ENCODE peak calls at places on chromosomes 6 and 20, in four cellular contexts. T is cardiac septum, C is ELR, G is stomach. U is an unnamed sample.

GRCh38 chr6:44237813-44238433 is 9.0 kb upstream of the HSP90AB1 start:
- DNase-seq in T (peak; percentile 93), C (peak; percentile 79), G (peak; percentile 79), U (peak; percentile 85)

GRCh38 chr6:163579880-163580295 is 165.4 kb downstream of the QKI start:
- DNase-seq in T (no peak), C (no peak), G (no peak), U (no peak)

GRCh38 chr6:28757429-28758045 is 166.2 kb downstream of the TRIM27 start:
- DNase-seq in T (no peak), C (no peak), G (no peak), U (no peak)

GRCh38 chr6:32679501-32679900 is 13.0 kb upstream of the HLA-DQB1 start:
- DNase-seq in T (no peak), C (no peak), G (no peak), U (no peak)

GRCh38 chr20:14445310-14445709 is 107.9 kb upstream of the FLRT3 start:
- DNase-seq in T (no peak), C (peak; percentile 75), G (no peak), U (no peak)

GRCh38 chr6:157659536-157660271 is 163.3 kb upstream of the SNX9 start:
- DNase-seq in T (peak; percentile 68), C (no peak), G (no peak), U (no peak)

GRCh38 chr6:22214314-22214713 is 82.5 kb downstream of the PRL start:
- DNase-seq in T (no peak), C (no peak), G (no peak), U (no peak)

GRCh38 chr6:2744206-2744771 is 6.4 kb downstream of the MYLK4 start:
- DNase-seq in T (no peak), C (peak; percentile 33), G (peak; percentile 42), U (no peak)

GRCh38 chr20:11260611-11261010 is 586.8 kb upstream of the JAG1 start:
- DNase-seq in T (no peak), C (no peak), G (no peak), U (no peak)

GRCh38 chr6:42260424-42260888 is 42.8 kb upstream of the MRPS10 start:
- DNase-seq in T (no peak), C (no peak), G (no peak), U (no peak)

GRCh38 chr20:52410182-52410647 is 218.6 kb upstream of the ZFP64 start:
- DNase-seq in T (no peak), C (no peak), G (no peak), U (no peak)

GRCh38 chr6:160445130-160445529 is 97.0 kb downstream of the SLC22A3 start:
- DNase-seq in T (no peak), C (no peak), G (no peak), U (no peak)

GRCh38 chr20:49446808-49447207 is 35.7 kb downstream of the KCNB1 start:
- DNase-seq in T (peak; percentile 84), C (no peak), G (peak; percentile 27), U (peak; percentile 69)

GRCh38 chr6:158849899-158850806 is 31.0 kb upstream of the EZR start:
- DNase-seq in T (no peak), C (peak; percentile 99), G (peak; percentile 54), U (peak; percentile 65)

GRCh38 chr6:151690303-151690702 is 117.2 kb upstream of the ESR1 start:
- DNase-seq in T (no peak), C (no peak), G (no peak), U (no peak)

GRCh38 chr20:33569290-33570094 is 79.6 kb downstream of the CBFA2T2 start:
- DNase-seq in T (no peak), C (no peak), G (no peak), U (no peak)

GRCh38 chr6:52910091-52910490 is 593 bp upstream of the GSTA3 start:
- DNase-seq in T (no peak), C (no peak), G (no peak), U (no peak)

GRCh38 chr6:6052216-6052615 is 45.5 kb upstream of the NRN1 start:
- DNase-seq in T (no peak), C (no peak), G (no peak), U (no peak)

GRCh38 chr6:163949367-163949766 is 534.8 kb downstream of the QKI start:
- DNase-seq in T (no peak), C (no peak), G (no peak), U (no peak)

GRCh38 chr20:59728722-59729430 is 124.5 kb downstream of the PHACTR3 start:
- DNase-seq in T (no peak), C (no peak), G (no peak), U (no peak)

GRCh38 chr6:146028835-146029572 is at the start of gene GRM1:
- DNase-seq in T (no peak), C (no peak), G (no peak), U (peak; percentile 5)

GRCh38 chr6:44504321-44504761 is 116.8 kb downstream of the CDC5L start:
- DNase-seq in T (no peak), C (no peak), G (no peak), U (no peak)

GRCh38 chr6:86526238-86526637 is 411.1 kb upstream of the HTR1E start:
- DNase-seq in T (no peak), C (no peak), G (no peak), U (no peak)

GRCh38 chr20:50645253-50646068 is 45.9 kb downstream of the RIPOR3 start:
- DNase-seq in T (peak; percentile 78), C (peak; percentile 100), G (peak; percentile 68), U (peak; percentile 71)

GRCh38 chr6:15793288-15793687 is 130.5 kb upstream of the DTNBP1 start:
- DNase-seq in T (no peak), C (peak; percentile 70), G (no peak), U (no peak)

GRCh38 chr20:48203252-48203651 is 418.0 kb upstream of the SULF2 start:
- DNase-seq in T (no peak), C (no peak), G (no peak), U (no peak)

GRCh38 chr6:46170357-46171289 is at the start of gene ENPP5:
- DNase-seq in T (peak; percentile 90), C (no peak), G (peak; percentile 89), U (peak; percentile 91)

GRCh38 chr20:709421-709820 is 33.8 kb upstream of the SCRT2 start:
- DNase-seq in T (peak; percentile 76), C (no peak), G (peak; percentile 56), U (no peak)

GRCh38 chr6:24743265-24743943 is 24.4 kb upstream of the C6orf62 start:
- DNase-seq in T (no peak), C (peak; percentile 98), G (peak; percentile 46), U (no peak)

GRCh38 chr6:36597775-36598174 is 3.6 kb downstream of the SRSF3 start:
- DNase-seq in T (no peak), C (no peak), G (no peak), U (peak; percentile 6)

GRCh38 chr6:21305827-21306469 is 287.6 kb upstream of the SOX4 start:
- DNase-seq in T (no peak), C (peak; percentile 24), G (no peak), U (no peak)

GRCh38 chr20:53866787-53867740 is 203.3 kb downstream of the BCAS1 start:
- DNase-seq in T (no peak), C (peak; percentile 29), G (no peak), U (no peak)

U was measured in transverse colon.